ENCODE peak calls at places on chromosomes 16 and 17, in nine cellular contexts. F, U, H, Q, V, B, D, P and W are unnamed samples.
A peak's percentile ranks its signal among the peaks of the same experiment; 100 is the strongest.

GRCh38 chr16:61587526-61587925 is 448.7 kb downstream of the CDH8 start:
- DNase-seq in F (no peak), U (no peak), H (no peak), Q (no peak), V (no peak), B (no peak), D (no peak), P (no peak), W (no peak)

GRCh38 chr16:30663038-30663437 is 4.8 kb downstream of the FBRS start:
- DNase-seq in F (no peak), U (no peak), H (no peak), Q (no peak), V (no peak), B (no peak), D (no peak), P (no peak), W (no peak)

GRCh38 chr16:88339926-88340754 is 42.6 kb upstream of the ZNF469 start:
- DNase-seq in F (no peak), U (no peak), H (no peak), Q (no peak), V (no peak), B (no peak), D (no peak), P (no peak), W (no peak)

GRCh38 chr16:51607202-51607756 is 456.2 kb upstream of the SALL1 start:
- DNase-seq in F (no peak), U (no peak), H (no peak), Q (no peak), V (no peak), B (no peak), D (no peak), P (no peak), W (no peak)

GRCh38 chr17:4532860-4533521 is 22.2 kb downstream of the MYBBP1A start:
- DNase-seq in F (no peak), U (no peak), H (no peak), Q (no peak), V (no peak), B (no peak), D (no peak), P (no peak), W (no peak)

GRCh38 chr16:71474864-71475263 is 12.8 kb upstream of the ZNF23 start:
- DNase-seq in F (no peak), U (no peak), H (no peak), Q (no peak), V (no peak), B (no peak), D (no peak), P (peak; percentile 92), W (no peak)

GRCh38 chr17:82048571-82048971 is 3.0 kb downstream of the RFNG start:
- DNase-seq in F (no peak), U (no peak), H (no peak), Q (no peak), V (no peak), B (no peak), D (no peak), P (no peak), W (no peak)

GRCh38 chr17:50613007-50613406 is 21.7 kb upstream of the ABCC3 start:
- DNase-seq in F (no peak), U (no peak), H (no peak), Q (no peak), V (no peak), B (no peak), D (no peak), P (no peak), W (peak; percentile 40)

GRCh38 chr17:81651692-81652091 is 4.7 kb downstream of the PDE6G start:
- DNase-seq in F (peak; percentile 92), U (peak; percentile 46), H (no peak), Q (no peak), V (peak; percentile 34), B (peak; percentile 62), D (no peak), P (peak; percentile 93), W (peak; percentile 35)

GRCh38 chr16:71610936-71611871 is 14.8 kb upstream of the MARVELD3 start:
- DNase-seq in F (peak; percentile 84), U (peak; percentile 85), H (no peak), Q (peak; percentile 58), V (peak; percentile 81), B (no peak), D (peak; percentile 78), P (peak; percentile 37), W (peak; percentile 76)

GRCh38 chr17:60327122-60327869 is 64.6 kb downstream of the USP32 start:
- DNase-seq in F (no peak), U (no peak), H (no peak), Q (no peak), V (no peak), B (no peak), D (no peak), P (no peak), W (no peak)

GRCh38 chr16:65621640-65622039 is 499.8 kb upstream of the CDH11 start:
- DNase-seq in F (no peak), U (no peak), H (no peak), Q (no peak), V (no peak), B (no peak), D (no peak), P (no peak), W (no peak)

GRCh38 chr16:89828870-89829629 is 775 bp downstream of the SPIRE2 start:
- DNase-seq in F (no peak), U (no peak), H (no peak), Q (no peak), V (no peak), B (no peak), D (no peak), P (no peak), W (peak; percentile 44)

GRCh38 chr16:8886593-8887437 is 4.7 kb downstream of the LITAFD start:
- DNase-seq in F (no peak), U (no peak), H (no peak), Q (no peak), V (no peak), B (no peak), D (no peak), P (no peak), W (no peak)

GRCh38 chr16:58389724-58390123 is 2.5 kb upstream of the GINS3 start:
- DNase-seq in F (no peak), U (no peak), H (no peak), Q (no peak), V (no peak), B (no peak), D (no peak), P (no peak), W (no peak)

GRCh38 chr16:58393138-58393504 is 850 bp downstream of the GINS3 start:
- DNase-seq in F (peak; percentile 21), U (no peak), H (no peak), Q (no peak), V (no peak), B (no peak), D (no peak), P (no peak), W (no peak)

DNA sequence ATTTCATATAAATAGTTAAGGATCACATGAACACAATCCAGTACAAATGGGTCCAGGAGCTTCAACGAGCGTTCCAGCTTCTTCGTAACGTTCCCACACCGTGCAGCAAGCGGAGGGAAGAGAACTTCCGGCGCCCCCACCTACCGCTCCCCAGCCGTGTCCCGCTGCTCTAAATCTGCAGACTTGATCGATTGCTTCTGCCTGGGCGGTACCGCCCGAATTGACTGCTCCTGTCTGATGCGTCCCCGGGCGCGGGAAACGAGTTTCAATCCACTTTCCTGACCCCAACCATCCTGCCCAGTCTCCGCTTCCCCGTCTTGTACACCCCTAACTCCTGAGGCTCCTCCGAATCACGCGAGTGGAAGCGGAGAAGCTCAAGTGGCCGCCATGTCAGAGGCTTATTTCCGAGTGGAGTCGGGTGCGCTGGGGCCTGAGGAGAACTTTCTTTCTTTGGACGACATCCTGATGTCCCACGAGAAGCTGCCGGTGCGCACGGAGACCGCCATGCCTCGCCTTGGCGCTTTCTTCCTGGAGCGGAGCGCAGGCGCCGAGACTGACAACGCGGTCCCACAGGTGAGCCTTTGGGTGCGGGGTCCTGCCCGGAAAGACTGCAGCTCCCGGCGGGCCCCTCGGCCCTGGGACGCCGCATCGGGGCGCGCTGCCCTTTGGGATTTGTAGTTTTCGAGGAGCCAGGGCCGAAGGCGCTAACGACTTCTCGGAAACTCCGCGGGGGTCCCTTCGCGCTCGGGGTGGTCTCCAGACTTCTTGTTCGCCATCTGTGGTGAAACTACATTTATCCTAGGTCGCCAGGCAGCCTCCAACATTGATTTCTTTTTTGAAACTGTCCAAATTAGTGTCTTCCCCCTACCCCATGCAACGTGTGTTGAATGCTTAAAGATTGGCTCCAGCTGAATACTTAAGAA is at the start of gene GINS3:
- DNase-seq in F (peak; percentile 93), U (peak; percentile 91), H (peak; percentile 84), Q (peak; percentile 85), V (peak; percentile 96), B (peak; percentile 92), D (peak; percentile 85), P (peak; percentile 90), W (peak; percentile 79)
- TF ChIP-seq POLR2A in F (peak; percentile 57), U (peak; percentile 53), H (no peak), Q (no peak), V (no peak), B (no peak), D (no peak), P (peak; percentile 41), W (no peak)

GRCh38 chr17:17104494-17104893 is 62.2 kb downstream of the MPRIP start:
- DNase-seq in F (no peak), U (peak; percentile 43), H (no peak), Q (no peak), V (peak; percentile 91), B (no peak), D (no peak), P (no peak), W (peak; percentile 39)

GRCh38 chr17:17104036-17104435 is 61.8 kb downstream of the MPRIP start:
- DNase-seq in F (no peak), U (no peak), H (no peak), Q (no peak), V (no peak), B (no peak), D (no peak), P (no peak), W (no peak)

GRCh38 chr17:17105976-17106375 is 63.7 kb downstream of the MPRIP start:
- DNase-seq in F (no peak), U (no peak), H (no peak), Q (no peak), V (no peak), B (no peak), D (no peak), P (no peak), W (no peak)

GRCh38 chr17:17102176-17102575 is 59.9 kb downstream of the MPRIP start:
- DNase-seq in F (no peak), U (no peak), H (no peak), Q (no peak), V (no peak), B (no peak), D (no peak), P (no peak), W (no peak)

GRCh38 chr17:17103160-17103559 is 60.9 kb downstream of the MPRIP start:
- DNase-seq in F (no peak), U (no peak), H (no peak), Q (no peak), V (no peak), B (no peak), D (no peak), P (no peak), W (no peak)
- H3K4me3 ChIP-seq in F (no peak overlapping the region), U (no peak overlapping the region), H (no peak overlapping the region), Q (no peak overlapping the region), V (no peak overlapping the region), B (no peak overlapping the region), D (no peak overlapping the region), P (no peak overlapping the region), W (no peak overlapping the region)

GRCh38 chr16:67183627-67184452 is at the start of gene MATCAP1:
- DNase-seq in F (peak; percentile 99), U (peak; percentile 96), H (peak; percentile 97), Q (peak; percentile 93), V (peak; percentile 98), B (peak; percentile 98), D (peak; percentile 94), P (peak; percentile 97), W (peak; percentile 95)
- TF ChIP-seq POLR2A in F (peak; percentile 45), U (peak; percentile 71), H (no peak), Q (peak; percentile 73), V (no peak), B (peak; percentile 41), D (no peak), P (peak; percentile 90), W (no peak)

GRCh38 chr16:11253009-11253994 is 2.7 kb downstream of the SOCS1 start:
- DNase-seq in F (no peak), U (no peak), H (no peak), Q (no peak), V (no peak), B (no peak), D (no peak), P (peak; percentile 84), W (no peak)
- H3K4me3 ChIP-seq in F (no peak overlapping the region), U (no peak overlapping the region), H (no peak overlapping the region), Q (peak overlapping the region; percentile 80), V (peak overlapping the region; percentile 77), B (peak overlapping the region; percentile 9), D (peak overlapping the region; percentile 61), P (peak overlapping the region; percentile 87), W (no peak overlapping the region)